ENCODE peak calls at places on chromosome 15, in eight cellular contexts. V is GM03348, N is renal cortical epithelial cell, E is HCEC 1CT, G is D341Med, O is pons, X is Kasumi-1, P is colonic mucosa. M is an unnamed sample.

GRCh38 chr15:93362821-93363220 is 273.8 kb upstream of the RGMA start:
- DNase-seq in E (no peak), V (no peak), N (no peak), X (no peak), G (no peak), O (no peak), P (no peak), M (no peak)

GRCh38 chr15:75531041-75531450 is 48.1 kb downstream of the PTPN9 start:
- DNase-seq in N (peak; percentile 32), O (peak; percentile 72), X (no peak), P (peak; percentile 28), E (peak; percentile 8), V (peak; percentile 29), G (no peak), M (no peak)

GRCh38 chr15:83323296-83323711 is 38.8 kb upstream of the BNC1 start:
- DNase-seq in P (no peak), G (no peak), E (peak; percentile 94), X (no peak), O (no peak), V (peak; percentile 73), N (peak; percentile 100), M (no peak)

GRCh38 chr15:57235865-57236264 is 140.4 kb upstream of the CGNL1 start:
- DNase-seq in O (no peak), N (peak; percentile 53), P (no peak), X (no peak), G (peak; percentile 58), V (peak; percentile 35), E (peak; percentile 77), M (no peak)

GRCh38 chr15:38010390-38010789 is 76.0 kb downstream of the TMCO5A start:
- DNase-seq in N (no peak), O (no peak), E (no peak), G (no peak), X (no peak), V (no peak), P (no peak), M (no peak)

GRCh38 chr15:48954538-48954937 is 9.2 kb downstream of the SHC4 start:
- DNase-seq in E (no peak), X (no peak), V (peak; percentile 13), O (no peak), G (no peak), N (no peak), P (no peak), M (no peak)

GRCh38 chr15:83365370-83365938 is 81.0 kb upstream of the BNC1 start:
- DNase-seq in P (no peak), X (peak; percentile 47), E (peak; percentile 66), O (peak; percentile 80), N (peak; percentile 56), V (peak; percentile 89), G (no peak), M (no peak)

GRCh38 chr15:77081971-77082370 is 11.1 kb upstream of the TSPAN3 start:
- DNase-seq in N (no peak), E (no peak), P (no peak), V (no peak), G (no peak), O (no peak), X (no peak), M (no peak)

GRCh38 chr15:70341566-70341965 is 243.8 kb upstream of the TLE3 start:
- DNase-seq in E (no peak), P (no peak), X (no peak), G (peak; percentile 1), O (no peak), N (no peak), V (no peak), M (no peak)

GRCh38 chr15:76108021-76108723 is 48.4 kb downstream of the TMEM266 start:
- DNase-seq in X (no peak), O (peak; percentile 15), V (no peak), P (no peak), G (peak; percentile 45), N (no peak), E (no peak), M (no peak)

M was measured in GF-D8.